ENCODE peak calls at places on chromosomes 6 and 20, in seven cellular contexts. G is HCT116, B is right cardiac atrium, P is GM23248, N is thoracic aorta, Y is heart left ventricle, X is lower lobe of right lung. O is an unnamed sample.

GRCh38 chr6:105363100-105363754 is 39.7 kb downstream of the PREP start:
- DNase-seq in B (no peak), X (no peak), G (no peak), Y (no peak), P (peak; percentile 81), N (no peak), O (no peak)

GRCh38 chr20:13331536-13331935 is 110.5 kb downstream of the ISM1 start:
- DNase-seq in G (no peak), P (peak; percentile 62), N (no peak), B (no peak), Y (no peak), X (no peak), O (no peak)

GRCh38 chr6:35319346-35320030 is 21.9 kb downstream of the DEF6 start:
- DNase-seq in P (no peak), X (no peak), G (no peak), B (no peak), N (no peak), Y (no peak), O (no peak)

GRCh38 chr20:50385733-50386640 is 124.2 kb upstream of the PTPN1 start:
- DNase-seq in N (no peak), P (no peak), G (no peak), Y (no peak), X (no peak), B (no peak), O (no peak)

GRCh38 chr6:44117397-44118128 is 9.7 kb downstream of the MRPL14 start:
- DNase-seq in Y (no peak), N (no peak), P (peak; percentile 26), G (no peak), X (peak; percentile 62), B (no peak), O (no peak)

GRCh38 chr6:10030942-10031537 is 383.8 kb downstream of the TFAP2A start:
- DNase-seq in P (no peak), N (no peak), G (peak; percentile 31), Y (no peak), B (no peak), X (no peak), O (no peak)

GRCh38 chr6:142695016-142695415 is 250.0 kb downstream of the HIVEP2 start:
- DNase-seq in X (no peak), Y (peak; percentile 16), B (no peak), N (no peak), G (no peak), P (no peak), O (no peak)

GRCh38 chr6:2344319-2344905 is 99.0 kb upstream of the GMDS start:
- DNase-seq in N (no peak), X (no peak), B (no peak), P (no peak), Y (no peak), G (no peak), O (no peak)

GRCh38 chr20:25407311-25408169 is at the start of gene GINS1:
- DNase-seq in B (peak; percentile 85), X (peak; percentile 85), Y (peak; percentile 85), N (peak; percentile 29), P (peak; percentile 86), G (peak; percentile 90), O (peak; percentile 92)

GRCh38 chr6:20511858-20512257 is 22.4 kb upstream of the CDKAL1 start:
- DNase-seq in G (no peak), P (no peak), X (no peak), Y (no peak), B (no peak), N (no peak), O (no peak)

GRCh38 chr6:91043751-91044150 is 456.9 kb upstream of the MAP3K7 start:
- DNase-seq in B (no peak), N (no peak), X (no peak), Y (no peak), P (no peak), G (no peak), O (no peak)

GRCh38 chr6:79570129-79570801 is 33.0 kb upstream of the LCA5 start:
- DNase-seq in B (no peak), Y (no peak), X (no peak), P (peak; percentile 35), G (peak; percentile 80), N (no peak), O (no peak)

GRCh38 chr6:45423901-45424627 is 46.3 kb upstream of the SUPT3H start:
- DNase-seq in G (no peak), N (no peak), X (peak; percentile 70), Y (peak; percentile 18), B (no peak), P (no peak), O (peak; percentile 69)

GRCh38 chr6:22025468-22026159 is 271.2 kb downstream of the PRL start:
- DNase-seq in G (no peak), N (no peak), X (no peak), B (no peak), P (peak; percentile 48), Y (peak; percentile 12), O (no peak)

GRCh38 chr6:131383421-131384411 is 189.3 kb upstream of the ARG1 start:
- DNase-seq in P (peak; percentile 69), N (no peak), B (no peak), X (no peak), G (no peak), Y (no peak), O (no peak)

GRCh38 chr6:16659471-16660156 is 101.6 kb downstream of the ATXN1 start:
- DNase-seq in X (no peak), G (no peak), Y (no peak), N (no peak), B (no peak), P (peak; percentile 18), O (no peak)

GRCh38 chr6:108737594-108738546 is 110.4 kb upstream of the ARMC2 start:
- DNase-seq in B (peak; percentile 83), X (no peak), G (peak; percentile 86), N (peak; percentile 81), P (peak; percentile 100), Y (no peak), O (no peak)

GRCh38 chr20:36929290-36929689 is 22.2 kb downstream of the SAMHD1 start:
- DNase-seq in X (no peak), P (peak; percentile 70), N (no peak), Y (no peak), B (no peak), G (no peak), O (no peak)

GRCh38 chr20:9516658-9516987 is 2.2 kb downstream of the LAMP5 start:
- DNase-seq in G (no peak), N (no peak), Y (no peak), P (no peak), B (no peak), X (no peak), O (no peak)

GRCh38 chr20:61985096-61985495 is 80.6 kb downstream of the TAF4 start:
- DNase-seq in G (no peak), X (no peak), B (peak; percentile 5), Y (no peak), N (no peak), P (no peak), O (no peak)

GRCh38 chr6:21263531-21264287 is 329.8 kb upstream of the SOX4 start:
- DNase-seq in X (no peak), Y (no peak), N (no peak), P (no peak), G (no peak), B (no peak), O (no peak)

GRCh38 chr6:56749632-56750151 is 107.0 kb upstream of the DST start:
- DNase-seq in P (peak; percentile 93), Y (no peak), X (no peak), N (peak; percentile 24), G (peak; percentile 91), B (no peak), O (no peak)

GRCh38 chr6:159679091-159680077 is 13.7 kb downstream of the SOD2 start:
- DNase-seq in N (no peak), P (peak; percentile 77), G (no peak), X (no peak), B (no peak), Y (no peak), O (no peak)

GRCh38 chr20:35776513-35777101 is 4.8 kb downstream of the PHF20 start:
- DNase-seq in Y (peak; percentile 47), N (no peak), P (peak; percentile 42), B (peak; percentile 69), X (no peak), G (no peak), O (no peak)

GRCh38 chr6:56235245-56235644 is 12.1 kb downstream of the COL21A1 start:
- DNase-seq in G (no peak), X (no peak), B (no peak), Y (no peak), N (no peak), P (no peak), O (no peak)

GRCh38 chr20:57479196-57479595 is 45.7 kb downstream of the CTCFL start:
- DNase-seq in N (no peak), G (no peak), X (no peak), B (no peak), P (no peak), Y (no peak), O (peak; percentile 25)
- H3K27me3 ChIP-seq in N (no peaks in the 10 kb centered on the region), G (no peaks in the 10 kb centered on the region), X (peaks cover 23% of the 10 kb centered on the region), B (no peaks in the 10 kb centered on the region), P (peaks cover 40% of the 10 kb centered on the region), Y (no peaks in the 10 kb centered on the region), O (peaks cover 14% of the 10 kb centered on the region)

DNA sequence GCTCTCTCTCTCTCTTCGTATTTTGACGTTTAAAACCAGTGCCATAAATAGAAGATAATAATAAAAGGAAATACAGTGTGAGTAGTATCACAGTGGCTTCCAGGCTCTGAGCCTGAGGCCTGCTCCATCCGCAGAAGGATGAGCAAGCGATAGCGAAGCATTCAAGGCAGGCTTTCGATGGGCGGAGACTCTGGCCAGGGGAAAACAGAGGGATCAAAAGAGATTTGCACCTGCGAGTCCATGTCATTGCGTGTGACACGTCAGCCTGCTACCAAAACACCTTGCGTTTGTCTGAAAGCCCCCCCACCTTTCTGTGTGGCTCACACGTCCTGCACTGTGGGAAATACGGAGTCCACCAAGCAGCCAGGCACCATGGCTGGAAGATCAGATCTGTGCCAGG is 377.3 kb upstream of the SULF2 start:
- DNase-seq in N (no peak), B (no peak), X (no peak), Y (no peak), P (no peak), G (no peak), O (no peak)
- H3K27me3 ChIP-seq in N (no peaks in the 10 kb centered on the region), B (no peaks in the 10 kb centered on the region), X (peaks cover 10% of the 10 kb centered on the region), Y (peaks cover 28% of the 10 kb centered on the region), P (peaks cover 21% of the 10 kb centered on the region), G (peaks cover 41% of the 10 kb centered on the region), O (no peaks in the 10 kb centered on the region)

DNA sequence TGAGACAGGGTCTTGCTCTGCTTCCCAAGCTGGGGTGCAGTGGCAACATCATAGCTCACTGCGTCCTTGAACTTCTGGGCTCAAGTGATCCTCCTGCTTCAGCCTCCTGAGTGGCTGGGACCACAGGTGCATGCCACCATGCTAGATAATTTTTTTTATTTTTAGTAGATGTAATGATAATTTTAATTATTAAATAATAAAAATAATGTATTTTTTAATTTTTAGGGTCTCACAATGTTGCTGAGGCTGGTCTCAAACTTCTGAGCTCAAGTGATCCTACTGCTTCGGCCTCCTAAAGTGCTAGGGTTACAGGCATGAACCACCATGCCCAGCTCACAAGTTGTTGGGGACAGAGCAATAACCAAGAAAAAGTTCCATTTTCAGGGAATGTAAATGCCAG is 138.0 kb upstream of the RALGAPA2 start:
- DNase-seq in B (no peak), P (no peak), Y (no peak), N (no peak), G (no peak), X (no peak), O (no peak)
- H3K27me3 ChIP-seq in B (no peaks in the 10 kb centered on the region), P (no peaks in the 10 kb centered on the region), Y (no peaks in the 10 kb centered on the region), N (no peaks in the 10 kb centered on the region), G (no peaks in the 10 kb centered on the region), X (no peaks in the 10 kb centered on the region), O (no peaks in the 10 kb centered on the region)

DNA sequence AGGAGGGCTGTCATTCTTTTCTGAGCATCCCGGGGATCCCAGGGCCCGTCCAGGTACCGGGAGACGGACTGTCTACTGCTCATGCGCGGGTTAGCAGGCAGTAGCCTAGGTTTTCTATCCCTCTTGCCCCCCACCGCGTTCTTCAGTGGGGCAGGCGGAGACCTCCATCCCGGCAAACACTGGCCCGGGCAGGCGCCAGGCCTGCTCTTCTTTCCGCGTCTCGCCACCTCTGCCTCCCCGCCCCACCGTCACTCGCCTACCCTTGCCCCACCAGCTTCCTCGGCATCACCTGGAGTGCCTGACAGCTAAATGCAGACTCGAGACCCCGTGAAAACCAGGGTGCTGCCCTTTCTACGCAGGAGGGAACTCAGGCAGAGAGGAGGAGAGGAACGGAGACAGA is 1937.7 kb upstream of the DEFB115 start:
- DNase-seq in P (no peak), X (no peak), Y (no peak), B (no peak), N (no peak), G (no peak), O (no peak)
- H3K27me3 ChIP-seq in P (no peaks in the 10 kb centered on the region), X (no peaks in the 10 kb centered on the region), Y (no peaks in the 10 kb centered on the region), B (no peaks in the 10 kb centered on the region), N (no peaks in the 10 kb centered on the region), G (no peaks in the 10 kb centered on the region), O (no peaks in the 10 kb centered on the region)